ENCODE peak calls at places on chromosome 10, in six cellular contexts. One of them, this sample, is unnamed. For H3K4me1, the result is how much of the 10 kb centered on the place peaks cover.

GRCh38 chr10:127027786-127028185 is 122.6 kb downstream of the DOCK1 start:
- DNase-seq in cardiac muscle cell: no peak
- DNase-seq in GM23338: no peak
- DNase-seq in H9: no peak
- DNase-seq in body of pancreas: no peak
- DNase-seq in heart right ventricle: no peak
- DNase-seq in this sample: no peak

GRCh38 chr10:49579621-49580020 is 30.5 kb upstream of the SLC18A3 start:
- DNase-seq in cardiac muscle cell: no peak
- DNase-seq in body of pancreas: no peak
- DNase-seq in heart right ventricle: no peak
- DNase-seq in GM23338: no peak
- DNase-seq in H9: no peak
- DNase-seq in this sample: no peak

GRCh38 chr10:20993387-20994170 is 96.5 kb upstream of the NEBL start:
- DNase-seq in cardiac muscle cell: no peak
- DNase-seq in heart right ventricle: no peak
- DNase-seq in GM23338: no peak
- DNase-seq in H9: no peak
- DNase-seq in body of pancreas: no peak
- DNase-seq in this sample: no peak

GRCh38 chr10:115935731-115936130 is 337.3 kb downstream of the GFRA1 start:
- DNase-seq in H9: no peak
- DNase-seq in heart right ventricle: no peak
- DNase-seq in GM23338: no peak
- DNase-seq in cardiac muscle cell: no peak
- DNase-seq in body of pancreas: no peak
- DNase-seq in this sample: no peak

GRCh38 chr10:125482637-125483036 is 200.3 kb downstream of the TEX36 start:
- DNase-seq in cardiac muscle cell: no peak
- DNase-seq in H9: no peak
- DNase-seq in heart right ventricle: no peak
- DNase-seq in body of pancreas: no peak
- DNase-seq in GM23338: peak
- DNase-seq in this sample: no peak

GRCh38 chr10:127587668-127588395 is 38.7 kb downstream of the NPS start:
- DNase-seq in H9: no peak
- DNase-seq in cardiac muscle cell: no peak
- DNase-seq in GM23338: no peak
- DNase-seq in body of pancreas: no peak
- DNase-seq in heart right ventricle: no peak
- DNase-seq in this sample: no peak

GRCh38 chr10:42969909-42970308 is 107.0 kb upstream of the RET start:
- DNase-seq in H9: no peak
- DNase-seq in body of pancreas: no peak
- DNase-seq in cardiac muscle cell: no peak
- DNase-seq in GM23338: no peak
- DNase-seq in heart right ventricle: no peak
- DNase-seq in this sample: no peak

GRCh38 chr10:68052463-68052862 is 22.6 kb downstream of the HERC4 start:
- DNase-seq in body of pancreas: no peak
- DNase-seq in H9: no peak
- DNase-seq in cardiac muscle cell: peak
- DNase-seq in GM23338: no peak
- DNase-seq in heart right ventricle: no peak
- DNase-seq in this sample: no peak

DNA sequence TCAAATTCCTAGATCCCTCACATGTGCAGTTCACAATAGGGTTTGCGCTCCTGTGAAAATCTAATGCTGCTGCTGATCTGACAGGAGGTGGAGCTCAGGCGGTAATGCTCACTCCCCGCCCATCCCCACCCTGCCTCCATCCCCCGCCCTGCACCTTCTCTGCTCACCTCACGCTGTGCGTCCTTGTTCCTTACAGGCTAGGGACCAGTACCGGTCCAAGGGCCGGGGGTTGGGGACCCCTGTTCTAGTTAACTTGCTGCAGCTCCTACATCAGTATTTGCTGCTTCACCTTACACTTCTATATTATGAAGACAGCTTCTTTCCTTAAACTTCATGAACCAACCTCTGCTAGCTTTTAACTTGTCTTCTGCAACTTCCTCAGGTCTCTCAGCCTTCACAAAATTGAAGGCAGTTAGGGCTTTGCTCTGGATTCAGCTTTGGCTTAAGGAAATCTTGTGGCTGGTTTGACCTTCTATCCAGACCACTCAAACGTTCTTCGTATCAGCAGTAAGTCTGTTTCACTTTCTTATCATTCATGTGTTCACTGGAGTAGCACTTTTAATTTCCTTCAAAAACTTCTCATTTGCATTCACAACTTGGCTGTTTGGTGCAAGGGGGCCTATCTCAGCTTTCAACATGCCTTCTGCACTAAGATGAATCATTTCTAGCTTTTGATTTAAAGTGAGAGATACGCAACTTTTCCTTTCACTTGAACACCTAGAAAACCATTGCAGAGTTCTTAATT is 1.7 kb upstream of the TNKS2 start:
- DNase-seq in heart right ventricle: peak
- DNase-seq in H9: peak
- DNase-seq in cardiac muscle cell: peak
- DNase-seq in body of pancreas: peak
- DNase-seq in GM23338: peak
- DNase-seq in this sample: no peak
- H3K4me1 ChIP-seq in heart right ventricle: under half
- H3K4me1 ChIP-seq in H9: under half
- H3K4me1 ChIP-seq in cardiac muscle cell: under half
- H3K4me1 ChIP-seq in body of pancreas: under half
- H3K4me1 ChIP-seq in GM23338: under half
- H3K4me1 ChIP-seq in this sample: under half

GRCh38 chr10:30176182-30176581 is 116.8 kb upstream of the JCAD start:
- DNase-seq in H9: no peak
- DNase-seq in GM23338: no peak
- DNase-seq in heart right ventricle: no peak
- DNase-seq in cardiac muscle cell: peak
- DNase-seq in body of pancreas: no peak
- DNase-seq in this sample: no peak

GRCh38 chr10:30178565-30178964 is 119.2 kb upstream of the JCAD start:
- DNase-seq in GM23338: no peak
- DNase-seq in heart right ventricle: no peak
- DNase-seq in body of pancreas: no peak
- DNase-seq in cardiac muscle cell: peak
- DNase-seq in H9: no peak
- DNase-seq in this sample: no peak

GRCh38 chr10:30172663-30173062 is 113.3 kb upstream of the JCAD start:
- DNase-seq in H9: no peak
- DNase-seq in cardiac muscle cell: no peak
- DNase-seq in body of pancreas: no peak
- DNase-seq in heart right ventricle: no peak
- DNase-seq in GM23338: no peak
- DNase-seq in this sample: no peak

GRCh38 chr10:30172096-30172495 is 112.7 kb upstream of the JCAD start:
- DNase-seq in body of pancreas: no peak
- DNase-seq in H9: no peak
- DNase-seq in GM23338: no peak
- DNase-seq in heart right ventricle: no peak
- DNase-seq in cardiac muscle cell: peak
- DNase-seq in this sample: no peak

GRCh38 chr10:30176776-30177533 is 117.6 kb upstream of the JCAD start:
- DNase-seq in GM23338: no peak
- DNase-seq in body of pancreas: no peak
- DNase-seq in heart right ventricle: no peak
- DNase-seq in cardiac muscle cell: no peak
- DNase-seq in H9: no peak
- DNase-seq in this sample: no peak
- H3K4me1 ChIP-seq in GM23338: under half
- H3K4me1 ChIP-seq in body of pancreas: under half
- H3K4me1 ChIP-seq in heart right ventricle: under half
- H3K4me1 ChIP-seq in cardiac muscle cell: under half
- H3K4me1 ChIP-seq in H9: under half
- H3K4me1 ChIP-seq in this sample: under half

DNA sequence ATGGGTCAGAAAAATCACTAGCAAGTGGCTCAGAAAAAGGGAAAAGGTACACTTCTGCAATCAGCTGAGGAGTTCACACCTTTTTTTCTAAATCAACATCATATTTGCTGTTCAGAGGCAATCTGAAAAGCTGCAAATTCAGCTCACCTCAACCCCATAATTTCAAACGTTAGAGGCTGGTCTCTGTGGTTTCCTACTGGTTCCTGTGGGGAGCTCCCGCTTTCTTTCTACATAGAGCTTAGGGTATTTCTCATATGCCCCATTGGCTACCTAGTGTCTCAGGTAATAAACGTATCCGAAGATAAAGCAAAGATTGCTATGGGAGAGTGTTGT is 5.2 kb upstream of the ZNF22 start:
- DNase-seq in H9: no peak
- DNase-seq in body of pancreas: no peak
- DNase-seq in GM23338: no peak
- DNase-seq in cardiac muscle cell: no peak
- DNase-seq in heart right ventricle: no peak
- DNase-seq in this sample: no peak
- H3K4me1 ChIP-seq in H9: under half
- H3K4me1 ChIP-seq in body of pancreas: half or more
- H3K4me1 ChIP-seq in GM23338: under half
- H3K4me1 ChIP-seq in cardiac muscle cell: under half
- H3K4me1 ChIP-seq in heart right ventricle: half or more
- H3K4me1 ChIP-seq in this sample: under half

GRCh38 chr10:119406137-119406536 is 136.4 kb downstream of the RGS10 start:
- DNase-seq in heart right ventricle: no peak
- DNase-seq in GM23338: no peak
- DNase-seq in H9: no peak
- DNase-seq in cardiac muscle cell: no peak
- DNase-seq in body of pancreas: no peak
- DNase-seq in this sample: no peak
- H3K4me1 ChIP-seq in heart right ventricle: half or more
- H3K4me1 ChIP-seq in GM23338: under half
- H3K4me1 ChIP-seq in H9: under half
- H3K4me1 ChIP-seq in cardiac muscle cell: under half
- H3K4me1 ChIP-seq in body of pancreas: under half
- H3K4me1 ChIP-seq in this sample: under half

GRCh38 chr10:132404911-132405462 is 8.0 kb downstream of the PWWP2B start:
- DNase-seq in cardiac muscle cell: no peak
- DNase-seq in heart right ventricle: no peak
- DNase-seq in H9: peak
- DNase-seq in body of pancreas: no peak
- DNase-seq in GM23338: peak
- DNase-seq in this sample: no peak
- H3K4me1 ChIP-seq in cardiac muscle cell: under half
- H3K4me1 ChIP-seq in heart right ventricle: under half
- H3K4me1 ChIP-seq in H9: under half
- H3K4me1 ChIP-seq in body of pancreas: half or more
- H3K4me1 ChIP-seq in GM23338: under half
- H3K4me1 ChIP-seq in this sample: under half

DNA sequence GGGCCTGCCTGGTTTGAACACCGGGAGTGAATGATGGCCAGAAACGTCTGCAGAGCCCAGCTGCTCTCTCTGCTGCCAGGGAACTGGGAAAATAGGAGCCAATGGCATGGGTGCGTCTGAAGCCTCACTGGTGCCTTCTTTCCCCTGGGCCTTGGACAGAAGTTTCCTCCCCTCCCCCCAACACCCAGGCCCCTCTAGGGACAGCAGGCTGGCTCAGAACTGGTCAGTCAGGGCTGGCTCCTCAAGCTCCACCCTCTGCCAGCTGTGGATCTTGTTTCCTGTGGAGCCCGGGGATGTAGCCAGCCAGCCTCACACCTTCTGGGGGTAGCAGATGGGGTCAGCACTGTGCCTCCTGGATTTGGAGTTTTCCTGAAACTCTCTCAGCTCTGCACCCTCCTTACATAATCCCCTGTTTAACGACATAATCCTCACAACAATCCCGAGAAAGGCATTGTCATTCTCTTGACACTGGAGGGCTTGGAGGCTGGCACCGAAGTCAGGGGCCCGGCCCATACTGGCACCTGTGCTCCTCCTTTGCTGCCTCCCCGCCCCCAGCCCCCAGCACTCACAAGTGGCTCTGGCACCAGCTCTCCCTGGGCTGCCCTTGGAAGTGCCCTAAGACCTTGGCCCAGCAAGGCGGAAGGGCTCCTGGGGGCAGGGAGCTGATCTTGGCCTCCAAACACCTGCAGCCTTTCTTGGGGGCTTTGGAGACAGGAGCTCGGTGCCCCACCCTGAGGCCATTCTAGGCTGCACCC is 5.7 kb downstream of the LDB3 start:
- DNase-seq in GM23338: no peak
- DNase-seq in H9: no peak
- DNase-seq in cardiac muscle cell: no peak
- DNase-seq in body of pancreas: no peak
- DNase-seq in heart right ventricle: peak
- DNase-seq in this sample: no peak
- H3K4me1 ChIP-seq in GM23338: under half
- H3K4me1 ChIP-seq in H9: under half
- H3K4me1 ChIP-seq in cardiac muscle cell: half or more
- H3K4me1 ChIP-seq in body of pancreas: under half
- H3K4me1 ChIP-seq in heart right ventricle: under half
- H3K4me1 ChIP-seq in this sample: under half

DNA sequence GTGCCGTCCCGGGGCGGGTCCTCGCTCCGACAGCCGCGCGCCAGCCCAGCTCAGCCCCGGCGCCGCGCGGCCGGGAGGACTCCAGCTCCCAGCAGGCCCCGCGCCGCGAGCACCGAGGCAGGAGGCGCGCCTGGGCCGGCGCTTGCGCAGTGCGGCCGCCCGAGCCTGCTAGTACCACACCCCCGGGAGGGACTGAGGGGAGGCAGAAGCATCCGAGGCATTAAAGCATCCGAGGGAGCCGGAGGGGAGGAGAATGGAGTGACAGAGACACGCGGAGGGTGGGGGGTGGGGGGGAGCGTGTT is at the start of gene GRK5:
- DNase-seq in cardiac muscle cell: peak
- DNase-seq in GM23338: peak
- DNase-seq in heart right ventricle: peak
- DNase-seq in body of pancreas: peak
- DNase-seq in H9: peak
- DNase-seq in this sample: peak
- H3K4me1 ChIP-seq in cardiac muscle cell: under half
- H3K4me1 ChIP-seq in GM23338: under half
- H3K4me1 ChIP-seq in heart right ventricle: half or more
- H3K4me1 ChIP-seq in body of pancreas: under half
- H3K4me1 ChIP-seq in H9: under half
- H3K4me1 ChIP-seq in this sample: under half